ENCODE peak calls at places on chromosomes 12 and 14, in five cellular contexts. W, M, Q, V and X are unnamed samples.
A peak's percentile ranks its signal among the peaks of the same experiment; 100 is the strongest.

GRCh38 chr12:111773801-111774551 is 7.2 kb downstream of the ALDH2 start:
- DNase-seq in W (no peak), M (no peak), Q (peak; percentile 69), V (peak; percentile 60), X (peak; percentile 89)

GRCh38 chr12:62347922-62348650 is 87.9 kb downstream of the USP15 start:
- DNase-seq in Q (no peak), W (no peak), M (no peak), V (peak; percentile 18), X (no peak)

GRCh38 chr14:72478397-72479025 is 415.4 kb downstream of the DPF3 start:
- DNase-seq in V (no peak), W (no peak), M (no peak), Q (no peak), X (no peak)

GRCh38 chr12:108173160-108173559 is 44.1 kb downstream of the WSCD2 start:
- DNase-seq in M (no peak), W (peak; percentile 21), V (no peak), Q (no peak), X (no peak)

GRCh38 chr14:35879141-35879648 is 53.1 kb downstream of the BRMS1L start:
- DNase-seq in Q (no peak), W (no peak), M (no peak), V (no peak), X (no peak)

GRCh38 chr12:66550626-66551025 is 128.2 kb downstream of the GRIP1 start:
- DNase-seq in W (no peak), V (no peak), Q (no peak), M (no peak), X (no peak)

GRCh38 chr12:22527999-22528398 is 16.3 kb downstream of the C2CD5 start:
- DNase-seq in Q (no peak), V (no peak), W (no peak), M (no peak), X (no peak)

GRCh38 chr12:112901271-112901670 is 5.5 kb upstream of the OAS1 start:
- DNase-seq in V (no peak), M (no peak), W (no peak), Q (no peak), X (no peak)

GRCh38 chr12:79766705-79767464 is 76.1 kb upstream of the PAWR start:
- DNase-seq in Q (no peak), M (no peak), W (no peak), V (no peak), X (no peak)

GRCh38 chr12:19643635-19644034 is 204.3 kb downstream of the AEBP2 start:
- DNase-seq in V (peak; percentile 53), W (no peak), Q (peak; percentile 69), M (peak; percentile 51), X (peak; percentile 11)

DNA sequence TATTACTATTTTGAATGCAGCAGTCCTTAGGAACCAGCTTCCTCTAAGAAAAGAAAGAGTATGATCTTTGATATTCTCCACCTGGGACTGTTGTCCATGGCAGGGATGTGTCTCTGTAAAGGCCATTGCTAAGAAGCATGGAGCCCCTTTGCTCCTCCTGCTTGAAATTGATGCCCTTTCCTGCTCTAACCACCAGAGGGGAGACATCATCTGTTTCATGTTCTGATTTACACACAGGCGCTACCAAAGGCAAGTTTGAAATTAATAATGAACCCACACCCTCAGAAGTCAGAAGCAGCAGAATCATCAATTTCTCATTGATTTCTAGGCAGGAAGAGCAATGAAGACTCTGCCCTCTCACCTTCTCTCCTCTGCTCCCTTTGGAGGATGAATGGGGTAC is 253.8 kb downstream of the RMST start:
- DNase-seq in Q (peak; percentile 13), M (peak; percentile 13), W (peak; percentile 15), V (no peak), X (no peak)
- TF ChIP-seq CTCF in Q (no peak), M (peak; percentile 69), W (peak; percentile 42), V (peak; percentile 41), X (no peak)

DNA sequence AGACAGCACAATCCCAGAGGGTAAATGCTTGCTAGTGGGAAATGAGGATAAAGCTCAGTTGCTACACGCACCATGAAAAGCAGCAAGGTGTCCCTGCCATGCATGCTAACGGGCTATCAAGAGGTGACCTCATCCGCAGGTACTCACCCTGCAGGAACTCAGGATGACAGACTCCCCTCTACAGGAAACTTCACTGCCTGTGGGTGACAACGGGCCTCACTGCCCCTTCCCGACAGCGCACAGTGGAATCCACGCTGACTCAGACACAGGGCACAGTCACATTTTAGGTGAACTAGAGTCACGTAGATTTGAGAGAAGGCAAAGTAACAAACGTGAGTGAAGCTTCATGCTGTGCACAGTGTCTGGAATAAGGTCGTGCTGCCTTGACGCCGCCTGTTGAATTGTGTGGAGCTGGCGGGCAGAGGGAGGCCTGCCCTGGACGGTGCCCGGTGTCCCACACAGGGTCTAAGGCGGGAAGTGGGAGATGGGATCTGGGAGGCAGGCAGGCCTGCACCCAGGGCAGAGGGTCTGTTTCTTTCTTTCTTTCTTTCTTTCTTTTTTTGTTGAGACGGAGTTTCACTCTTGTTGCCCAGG is 331.8 kb downstream of the TMEM132D start:
- DNase-seq in V (no peak), W (no peak), Q (no peak), M (no peak), X (no peak)
- TF ChIP-seq CTCF in V (no peak), W (no peak), Q (no peak), M (no peak), X (no peak)

DNA sequence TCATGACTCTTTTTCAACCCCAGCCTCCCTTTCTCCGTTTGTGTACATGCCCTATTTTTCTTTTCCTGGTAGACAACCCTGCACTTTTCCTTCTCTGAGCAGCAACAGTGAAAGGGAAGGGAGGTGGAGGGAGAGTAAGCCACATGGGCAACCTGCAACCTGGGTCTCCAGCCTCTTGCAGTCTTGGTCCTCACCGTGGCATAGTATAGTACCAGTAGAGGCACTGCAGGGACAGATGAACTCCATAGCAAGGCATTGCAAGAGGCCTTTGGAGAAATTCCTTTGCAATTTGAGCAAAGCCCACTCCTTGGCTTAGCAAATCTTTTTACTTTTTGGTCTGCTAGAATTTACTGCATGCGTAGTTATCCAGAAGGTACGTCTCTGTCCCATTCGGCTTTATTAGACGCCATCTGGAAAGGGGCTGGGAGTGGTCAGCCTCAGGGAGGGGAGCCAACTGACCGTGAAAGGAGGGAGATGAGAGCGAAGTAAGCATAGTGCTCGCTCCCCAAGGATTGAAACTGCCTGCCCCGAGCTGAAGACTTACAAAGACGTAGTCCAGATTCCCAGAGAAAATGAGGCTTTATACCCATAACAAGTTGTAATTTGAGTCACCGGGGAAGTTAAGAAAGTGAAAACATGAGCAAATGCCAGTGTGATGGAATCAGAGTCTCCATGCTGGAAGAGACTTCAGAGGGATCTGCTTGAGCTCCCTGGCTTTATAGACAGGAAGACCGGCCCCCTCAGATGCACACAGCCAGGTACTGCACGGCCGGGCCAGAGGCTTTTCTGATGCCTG is 331.9 kb downstream of the CACNA1C start:
- DNase-seq in Q (no peak), V (peak; percentile 16), M (no peak), W (no peak), X (peak; percentile 67)
- TF ChIP-seq CTCF in Q (no peak), V (peak; percentile 15), M (peak; percentile 30), W (no peak), X (peak; percentile 40)

GRCh38 chr14:77126461-77126990 is 15.1 kb downstream of the ZDHHC22 start:
- DNase-seq in V (no peak), W (no peak), M (no peak), Q (no peak), X (no peak)

GRCh38 chr14:77123381-77124344 is 17.9 kb downstream of the ZDHHC22 start:
- DNase-seq in W (no peak), Q (no peak), M (no peak), V (no peak), X (no peak)

GRCh38 chr14:77126074-77126325 is 15.6 kb downstream of the ZDHHC22 start:
- DNase-seq in W (no peak), Q (no peak), V (no peak), M (no peak), X (no peak)

GRCh38 chr14:77125275-77126073 is 16.1 kb downstream of the ZDHHC22 start:
- DNase-seq in V (no peak), M (no peak), Q (no peak), W (no peak), X (no peak)

DNA sequence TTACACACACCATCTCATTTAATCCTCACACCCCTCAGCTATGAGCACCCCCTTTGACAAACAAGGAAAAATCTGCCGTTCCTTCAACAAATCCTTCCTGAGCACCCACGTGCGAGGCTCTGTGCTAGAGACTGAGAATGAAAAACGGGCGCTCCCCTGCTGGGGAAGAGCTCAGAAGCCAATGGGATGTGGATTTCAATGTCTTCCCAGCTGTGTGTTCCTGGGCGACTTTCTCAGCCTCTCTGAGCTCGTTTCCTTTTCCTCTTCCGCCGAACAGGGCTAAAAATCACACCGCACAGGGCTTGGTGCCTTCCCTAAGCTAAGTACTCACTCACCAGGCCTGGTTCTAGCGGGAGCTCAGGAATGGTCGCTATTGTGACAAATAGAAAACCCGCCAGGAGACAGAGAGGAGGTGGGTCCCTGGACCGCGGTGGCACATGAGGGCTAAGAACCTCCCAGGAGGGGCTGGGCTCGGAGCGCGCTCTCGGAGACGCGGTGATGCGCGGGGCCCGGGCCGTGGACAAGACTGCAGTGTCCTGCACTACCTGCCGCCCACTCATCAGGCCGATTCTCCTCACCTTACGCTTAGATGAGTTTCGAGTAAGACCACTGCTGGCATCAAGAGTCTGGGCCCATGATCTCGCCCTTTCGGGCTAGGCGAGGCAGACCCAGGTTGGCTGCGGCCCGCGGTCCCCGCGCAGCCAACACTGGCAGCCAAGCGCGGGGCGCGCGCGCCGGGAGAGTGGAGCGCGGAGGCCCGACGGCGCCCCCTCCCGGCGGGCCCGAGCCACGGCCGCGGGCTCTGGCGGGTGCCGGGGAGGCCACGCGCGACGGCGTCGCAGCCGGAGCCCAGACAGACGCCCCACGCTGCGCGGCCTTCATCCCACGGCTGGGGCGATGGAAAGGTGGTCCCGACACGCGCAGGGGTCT is 17.0 kb downstream of the ZDHHC22 start:
- DNase-seq in M (no peak), Q (peak; percentile 48), V (no peak), W (peak; percentile 54), X (no peak)
- TF ChIP-seq CTCF in M (peak; percentile 68), Q (peak; percentile 92), V (peak; percentile 29), W (peak; percentile 63), X (no peak)

GRCh38 chr12:81212996-81213696 is 135.3 kb downstream of the ACSS3 start:
- DNase-seq in Q (no peak), W (no peak), M (no peak), V (no peak), X (no peak)
- TF ChIP-seq CTCF in Q (no peak), W (no peak), M (no peak), V (no peak), X (no peak)